ENCODE peak calls at places on chromosomes 4 and X, in seven cellular contexts. S is adrenal gland, W is ovary, U is HAP-1, I is ascending aorta, F is astrocyte of the cerebellum, J is IMR-90. G is an unnamed sample.

GRCh38 chrX:9318761-9319160 is 146.1 kb upstream of the TBL1X start:
- DNase-seq in S (no peak), W (no peak), U (no peak), I (no peak), F (no peak), J (no peak), G (no peak)

GRCh38 chr4:171516694-171517093 is 296.5 kb upstream of the GALNTL6 start:
- DNase-seq in S (no peak), W (no peak), U (no peak), I (no peak), F (no peak), J (no peak), G (no peak)

GRCh38 chr4:107210450-107211239 is 174.5 kb upstream of the DKK2 start:
- DNase-seq in S (no peak), W (no peak), U (no peak), I (no peak), F (no peak), J (peak; percentile 36), G (no peak)

GRCh38 chrX:37594755-37595382 is 23.4 kb downstream of the LANCL3 start:
- DNase-seq in S (no peak), W (no peak), U (no peak), I (no peak), F (no peak), J (no peak), G (no peak)

GRCh38 chrX:123731258-123731986 is 1.4 kb downstream of the THOC2 start:
- DNase-seq in S (no peak), W (no peak), U (peak; percentile 58), I (no peak), F (no peak), J (peak; percentile 15), G (no peak)

GRCh38 chr4:15882675-15883086 is 55.9 kb downstream of the FGFBP1 start:
- DNase-seq in S (peak; percentile 39), W (peak; percentile 14), U (peak; percentile 65), I (no peak), F (peak; percentile 82), J (peak; percentile 82), G (peak; percentile 52)

GRCh38 chr4:56723201-56723605 is 42.1 kb upstream of the HOPX start:
- DNase-seq in S (no peak), W (no peak), U (no peak), I (peak; percentile 40), F (no peak), J (no peak), G (no peak)

GRCh38 chrX:18886344-18887161 is 97.4 kb downstream of the PHKA2 start:
- DNase-seq in S (peak; percentile 89), W (peak; percentile 76), U (peak; percentile 82), I (peak; percentile 91), F (no peak), J (peak; percentile 23), G (no peak)

GRCh38 chrX:95427389-95427788 is 1257.3 kb upstream of the DIAPH2 start:
- DNase-seq in S (peak; percentile 25), W (no peak), U (no peak), I (no peak), F (peak; percentile 87), J (no peak), G (no peak)

GRCh38 chr4:19030048-19030447 is 1008.5 kb upstream of the LCORL start:
- DNase-seq in S (no peak), W (no peak), U (peak; percentile 97), I (no peak), F (peak; percentile 9), J (peak; percentile 4), G (no peak)

GRCh38 chr4:7813674-7814073 is 126.0 kb downstream of the AFAP1 start:
- DNase-seq in S (peak; percentile 67), W (no peak), U (no peak), I (no peak), F (peak; percentile 47), J (peak; percentile 93), G (no peak)

GRCh38 chr4:111631157-111631999 is 513.9 kb upstream of the FAM241A start:
- DNase-seq in S (no peak), W (no peak), U (peak; percentile 59), I (no peak), F (no peak), J (peak; percentile 37), G (peak; percentile 7)

GRCh38 chr4:33171873-33172550 is 2451.8 kb downstream of the PCDH7 start:
- DNase-seq in S (no peak), W (no peak), U (peak; percentile 74), I (no peak), F (peak; percentile 1), J (no peak), G (no peak)

GRCh38 chr4:157226035-157226434 is 5.5 kb downstream of the GRIA2 start:
- DNase-seq in S (no peak), W (no peak), U (no peak), I (no peak), F (no peak), J (no peak), G (no peak)

GRCh38 chr4:124839786-124840390 is 127.4 kb upstream of the ANKRD50 start:
- DNase-seq in S (no peak), W (no peak), U (no peak), I (no peak), F (no peak), J (no peak), G (no peak)

GRCh38 chr4:40301592-40301991 is 33.5 kb upstream of the CHRNA9 start:
- DNase-seq in S (no peak), W (no peak), U (no peak), I (no peak), F (no peak), J (no peak), G (no peak)

GRCh38 chrX:19097553-19097952 is 24.7 kb downstream of the ADGRG2 start:
- DNase-seq in S (no peak), W (no peak), U (no peak), I (no peak), F (no peak), J (no peak), G (no peak)

GRCh38 chrX:13646154-13646549 is 6.8 kb upstream of the TCEANC start:
- DNase-seq in S (peak; percentile 69), W (peak; percentile 37), U (peak; percentile 67), I (peak; percentile 81), F (no peak), J (peak; percentile 65), G (no peak)

GRCh38 chr4:74133786-74134499 is 24.0 kb upstream of the MTHFD2L start:
- DNase-seq in S (peak; percentile 80), W (peak; percentile 28), U (peak; percentile 49), I (peak; percentile 91), F (peak; percentile 86), J (peak; percentile 86), G (peak; percentile 85)

GRCh38 chr4:53173576-53173975 is 192.3 kb downstream of the SCFD2 start:
- DNase-seq in S (no peak), W (no peak), U (no peak), I (no peak), F (no peak), J (no peak), G (no peak)

GRCh38 chr4:73127839-73128448 is 58.4 kb upstream of the COX18 start:
- DNase-seq in S (no peak), W (no peak), U (peak; percentile 29), I (no peak), F (no peak), J (peak; percentile 5), G (no peak)

GRCh38 chr4:56737666-56738065 is 56.6 kb upstream of the HOPX start:
- DNase-seq in S (no peak), W (no peak), U (no peak), I (no peak), F (no peak), J (no peak), G (no peak)

GRCh38 chr4:70277121-70277520 is 34.7 kb downstream of the CSN3 start:
- DNase-seq in S (no peak), W (no peak), U (no peak), I (no peak), F (no peak), J (no peak), G (no peak)

GRCh38 chrX:2708601-2709200 is 17.6 kb downstream of the CD99 start:
- DNase-seq in S (no peak), W (no peak), U (no peak), I (no peak), F (no peak), J (no peak), G (no peak)

GRCh38 chrX:102517331-102517730 is 792 bp upstream of the TMSB15A start:
- DNase-seq in S (no peak), W (no peak), U (peak; percentile 63), I (no peak), F (no peak), J (peak; percentile 17), G (no peak)

GRCh38 chr4:105990933-105991332 is 95.7 kb downstream of the NPNT start:
- DNase-seq in S (peak; percentile 67), W (no peak), U (no peak), I (peak; percentile 86), F (peak; percentile 93), J (peak; percentile 30), G (peak; percentile 31)

DNA sequence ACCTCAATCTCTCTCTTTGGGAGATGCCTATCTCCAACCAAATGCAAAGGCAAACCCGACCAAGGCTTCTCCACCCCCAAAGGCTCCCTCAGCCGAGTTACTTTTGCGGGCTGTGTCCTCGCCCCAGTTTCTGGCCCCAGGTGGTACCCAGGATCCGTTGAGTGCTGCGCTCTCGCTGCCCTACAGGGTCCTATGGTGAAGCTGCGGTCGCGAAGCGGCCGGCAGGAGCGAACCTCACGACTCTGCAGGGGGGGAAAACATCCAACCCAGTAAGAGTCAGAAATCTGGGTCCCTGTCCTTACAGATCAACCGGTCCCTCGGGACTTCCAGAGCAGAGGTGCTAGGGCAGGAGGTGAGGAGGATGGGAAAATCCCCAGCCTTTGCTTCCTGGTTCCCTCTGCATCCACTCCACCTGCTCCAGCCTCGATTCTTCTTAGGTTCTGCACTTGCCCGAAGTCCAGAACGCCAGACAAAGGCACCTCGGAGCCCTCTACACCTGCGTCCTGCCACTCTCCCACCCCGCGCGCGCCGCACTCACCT is 463 bp downstream of the HS3ST1 start:
- DNase-seq in S (no peak), W (no peak), U (no peak), I (no peak), F (no peak), J (no peak), G (no peak)
- H3K4me3 ChIP-seq in S (peak overlapping the region; percentile 13), W (peak overlapping the region; percentile 47), U (no peak overlapping the region), I (peak overlapping the region; percentile 60), F (peak overlapping the region; percentile 59), J (peak overlapping the region; percentile 17), G (no peak overlapping the region)

GRCh38 chr4:138775890-138776289 is 239.7 kb upstream of the NOCT start:
- DNase-seq in S (no peak), W (no peak), U (no peak), I (no peak), F (no peak), J (no peak), G (no peak)
- H3K4me3 ChIP-seq in S (no peak overlapping the region), W (no peak overlapping the region), U (no peak overlapping the region), I (no peak overlapping the region), F (no peak overlapping the region), J (no peak overlapping the region), G (no peak overlapping the region)

DNA sequence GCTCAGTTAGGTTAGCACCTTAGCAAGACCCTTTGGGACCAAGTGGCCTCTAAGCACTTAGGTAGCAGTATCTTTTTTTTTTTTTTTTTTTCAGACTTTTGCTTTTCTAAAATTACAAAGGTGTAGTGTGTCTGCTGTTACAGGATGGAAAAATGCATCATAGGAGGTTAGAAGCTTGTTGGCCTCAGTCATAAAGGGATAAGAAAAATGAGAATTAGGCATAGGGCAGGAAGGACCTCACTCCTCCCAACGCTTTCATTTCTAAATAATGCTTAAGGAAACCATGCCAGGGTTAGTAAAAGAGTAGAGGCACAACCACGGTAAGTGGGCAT is 148.4 kb upstream of the PLAC1 start:
- DNase-seq in S (no peak), W (no peak), U (no peak), I (no peak), F (no peak), J (no peak), G (no peak)
- H3K4me3 ChIP-seq in S (no peak overlapping the region), W (peak overlapping the region; percentile 53), U (peak overlapping the region; percentile 56), I (peak overlapping the region; percentile 32), F (peak overlapping the region; percentile 69), J (peak overlapping the region; percentile 62), G (peak overlapping the region; percentile 58)

GRCh38 chr4:89364559-89364958 is 57.0 kb upstream of the GPRIN3 start:
- DNase-seq in S (no peak), W (no peak), U (no peak), I (no peak), F (no peak), J (no peak), G (no peak)
- H3K4me3 ChIP-seq in S (no peak overlapping the region), W (no peak overlapping the region), U (no peak overlapping the region), I (no peak overlapping the region), F (no peak overlapping the region), J (no peak overlapping the region), G (no peak overlapping the region)